ENCODE peak calls at places on chromosomes 5 and 9, in six cellular contexts. One of them, this sample, is unnamed.
A peak's percentile ranks its signal among the peaks of the same experiment; 100 is the strongest.

GRCh38 chr5:159198063-159199036 is 11.0 kb downstream of the RNF145 start:
- DNase-seq in left ventricle myocardium inferior: no peak
- DNase-seq in CD8-positive, alpha-beta memory T cell: no peak
- DNase-seq in tibial nerve: no peak
- DNase-seq in heart right ventricle: no peak
- DNase-seq in Caco-2: no peak
- DNase-seq in this sample: peak; percentile 9

GRCh38 chr9:127825319-127826051 is 22.8 kb downstream of the FPGS start:
- DNase-seq in left ventricle myocardium inferior: peak; percentile 58
- DNase-seq in tibial nerve: no peak
- DNase-seq in CD8-positive, alpha-beta memory T cell: no peak
- DNase-seq in Caco-2: no peak
- DNase-seq in heart right ventricle: peak; percentile 63
- DNase-seq in this sample: peak; percentile 34

GRCh38 chr9:95273369-95274051 is 44.0 kb downstream of the FANCC start:
- DNase-seq in Caco-2: no peak
- DNase-seq in heart right ventricle: no peak
- DNase-seq in CD8-positive, alpha-beta memory T cell: no peak
- DNase-seq in tibial nerve: no peak
- DNase-seq in left ventricle myocardium inferior: no peak
- DNase-seq in this sample: no peak

GRCh38 chr5:127002390-127002789 is 28.0 kb downstream of the MARCHF3 start:
- DNase-seq in heart right ventricle: no peak
- DNase-seq in CD8-positive, alpha-beta memory T cell: no peak
- DNase-seq in Caco-2: no peak
- DNase-seq in left ventricle myocardium inferior: no peak
- DNase-seq in tibial nerve: no peak
- DNase-seq in this sample: no peak

GRCh38 chr5:131986161-131986912 is 25.1 kb downstream of the ACSL6 start:
- DNase-seq in CD8-positive, alpha-beta memory T cell: no peak
- DNase-seq in left ventricle myocardium inferior: no peak
- DNase-seq in Caco-2: no peak
- DNase-seq in heart right ventricle: no peak
- DNase-seq in tibial nerve: no peak
- DNase-seq in this sample: no peak

GRCh38 chr5:59260973-59261372 is 632.6 kb downstream of the PDE4D start:
- DNase-seq in Caco-2: no peak
- DNase-seq in CD8-positive, alpha-beta memory T cell: no peak
- DNase-seq in heart right ventricle: no peak
- DNase-seq in left ventricle myocardium inferior: no peak
- DNase-seq in tibial nerve: no peak
- DNase-seq in this sample: no peak

GRCh38 chr5:151617841-151618710 is 26.9 kb upstream of the FAT2 start:
- DNase-seq in left ventricle myocardium inferior: no peak
- DNase-seq in heart right ventricle: no peak
- DNase-seq in CD8-positive, alpha-beta memory T cell: no peak
- DNase-seq in Caco-2: peak; percentile 63
- DNase-seq in tibial nerve: no peak
- DNase-seq in this sample: no peak

GRCh38 chr5:141872496-141873356 is 5.5 kb downstream of the PCDH1 start:
- DNase-seq in left ventricle myocardium inferior: peak; percentile 4
- DNase-seq in heart right ventricle: no peak
- DNase-seq in tibial nerve: no peak
- DNase-seq in Caco-2: no peak
- DNase-seq in CD8-positive, alpha-beta memory T cell: no peak
- DNase-seq in this sample: no peak

GRCh38 chr9:106892632-106893031 is 29.7 kb downstream of the ZNF462 start:
- DNase-seq in left ventricle myocardium inferior: no peak
- DNase-seq in CD8-positive, alpha-beta memory T cell: no peak
- DNase-seq in tibial nerve: peak; percentile 26
- DNase-seq in Caco-2: peak; percentile 90
- DNase-seq in heart right ventricle: peak; percentile 22
- DNase-seq in this sample: peak; percentile 42

GRCh38 chr9:114551750-114552685 is 35.6 kb upstream of the ATP6V1G1 start:
- DNase-seq in left ventricle myocardium inferior: no peak
- DNase-seq in Caco-2: peak; percentile 75
- DNase-seq in tibial nerve: peak; percentile 53
- DNase-seq in heart right ventricle: no peak
- DNase-seq in CD8-positive, alpha-beta memory T cell: no peak
- DNase-seq in this sample: peak; percentile 64

GRCh38 chr5:161385080-161385479 is 161.4 kb downstream of the GABRB2 start:
- DNase-seq in heart right ventricle: no peak
- DNase-seq in CD8-positive, alpha-beta memory T cell: no peak
- DNase-seq in tibial nerve: no peak
- DNase-seq in left ventricle myocardium inferior: no peak
- DNase-seq in Caco-2: no peak
- DNase-seq in this sample: no peak

GRCh38 chr9:111992523-111992922 is 95.9 kb downstream of the UGCG start:
- DNase-seq in heart right ventricle: no peak
- DNase-seq in tibial nerve: no peak
- DNase-seq in Caco-2: no peak
- DNase-seq in CD8-positive, alpha-beta memory T cell: no peak
- DNase-seq in left ventricle myocardium inferior: no peak
- DNase-seq in this sample: no peak

GRCh38 chr5:132260051-132260450 is 2.6 kb downstream of the PDLIM4 start:
- DNase-seq in Caco-2: peak; percentile 16
- DNase-seq in tibial nerve: no peak
- DNase-seq in left ventricle myocardium inferior: no peak
- DNase-seq in heart right ventricle: no peak
- DNase-seq in CD8-positive, alpha-beta memory T cell: no peak
- DNase-seq in this sample: no peak

GRCh38 chr9:127136880-127137639 is 14.6 kb upstream of the ANGPTL2 start:
- DNase-seq in CD8-positive, alpha-beta memory T cell: peak; percentile 33
- DNase-seq in left ventricle myocardium inferior: no peak
- DNase-seq in tibial nerve: no peak
- DNase-seq in heart right ventricle: no peak
- DNase-seq in Caco-2: no peak
- DNase-seq in this sample: no peak

GRCh38 chr5:146040559-146040958 is 64.8 kb downstream of the PLAC8L1 start:
- DNase-seq in Caco-2: no peak
- DNase-seq in CD8-positive, alpha-beta memory T cell: no peak
- DNase-seq in tibial nerve: no peak
- DNase-seq in heart right ventricle: peak; percentile 25
- DNase-seq in left ventricle myocardium inferior: no peak
- DNase-seq in this sample: no peak

GRCh38 chr5:171534009-171534895 is 114.8 kb downstream of the FGF18 start:
- DNase-seq in CD8-positive, alpha-beta memory T cell: no peak
- DNase-seq in left ventricle myocardium inferior: no peak
- DNase-seq in heart right ventricle: no peak
- DNase-seq in Caco-2: no peak
- DNase-seq in tibial nerve: no peak
- DNase-seq in this sample: no peak

GRCh38 chr5:51811883-51812282 is 428.6 kb downstream of the ISL1 start:
- DNase-seq in tibial nerve: no peak
- DNase-seq in heart right ventricle: no peak
- DNase-seq in left ventricle myocardium inferior: no peak
- DNase-seq in Caco-2: no peak
- DNase-seq in CD8-positive, alpha-beta memory T cell: no peak
- DNase-seq in this sample: no peak

GRCh38 chr5:72353046-72353445 is 32.9 kb downstream of the PTCD2 start:
- DNase-seq in left ventricle myocardium inferior: no peak
- DNase-seq in CD8-positive, alpha-beta memory T cell: no peak
- DNase-seq in tibial nerve: no peak
- DNase-seq in heart right ventricle: no peak
- DNase-seq in Caco-2: no peak
- DNase-seq in this sample: no peak

GRCh38 chr9:13322828-13323550 is 43.5 kb upstream of the MPDZ start:
- DNase-seq in tibial nerve: no peak
- DNase-seq in CD8-positive, alpha-beta memory T cell: no peak
- DNase-seq in heart right ventricle: no peak
- DNase-seq in Caco-2: no peak
- DNase-seq in left ventricle myocardium inferior: peak; percentile 12
- DNase-seq in this sample: no peak

GRCh38 chr9:19701991-19702390 is 86.8 kb downstream of the SLC24A2 start:
- DNase-seq in tibial nerve: no peak
- DNase-seq in heart right ventricle: no peak
- DNase-seq in left ventricle myocardium inferior: no peak
- DNase-seq in CD8-positive, alpha-beta memory T cell: no peak
- DNase-seq in Caco-2: no peak
- DNase-seq in this sample: no peak

GRCh38 chr5:72366324-72366976 is 46.3 kb downstream of the PTCD2 start:
- DNase-seq in Caco-2: peak; percentile 73
- DNase-seq in CD8-positive, alpha-beta memory T cell: no peak
- DNase-seq in left ventricle myocardium inferior: peak; percentile 46
- DNase-seq in heart right ventricle: peak; percentile 16
- DNase-seq in tibial nerve: peak; percentile 88
- DNase-seq in this sample: peak; percentile 75

GRCh38 chr9:87601175-87601574 is 103.5 kb downstream of the DAPK1 start:
- DNase-seq in Caco-2: no peak
- DNase-seq in heart right ventricle: no peak
- DNase-seq in CD8-positive, alpha-beta memory T cell: no peak
- DNase-seq in left ventricle myocardium inferior: no peak
- DNase-seq in tibial nerve: peak; percentile 19
- DNase-seq in this sample: peak; percentile 83

GRCh38 chr5:33641722-33642505 is 201.1 kb downstream of the TARS1 start:
- DNase-seq in Caco-2: no peak
- DNase-seq in tibial nerve: no peak
- DNase-seq in left ventricle myocardium inferior: no peak
- DNase-seq in CD8-positive, alpha-beta memory T cell: no peak
- DNase-seq in heart right ventricle: no peak
- DNase-seq in this sample: peak; percentile 11

GRCh38 chr5:81422671-81423070 is 28.7 kb upstream of the ACOT12 start:
- DNase-seq in heart right ventricle: no peak
- DNase-seq in Caco-2: no peak
- DNase-seq in left ventricle myocardium inferior: no peak
- DNase-seq in CD8-positive, alpha-beta memory T cell: no peak
- DNase-seq in tibial nerve: no peak
- DNase-seq in this sample: no peak

GRCh38 chr5:81427566-81427965 is 33.6 kb upstream of the ACOT12 start:
- DNase-seq in tibial nerve: no peak
- DNase-seq in CD8-positive, alpha-beta memory T cell: no peak
- DNase-seq in heart right ventricle: no peak
- DNase-seq in left ventricle myocardium inferior: no peak
- DNase-seq in Caco-2: no peak
- DNase-seq in this sample: no peak

GRCh38 chr5:81426347-81426746 is 32.4 kb upstream of the ACOT12 start:
- DNase-seq in Caco-2: no peak
- DNase-seq in heart right ventricle: no peak
- DNase-seq in tibial nerve: no peak
- DNase-seq in left ventricle myocardium inferior: no peak
- DNase-seq in CD8-positive, alpha-beta memory T cell: no peak
- DNase-seq in this sample: no peak

GRCh38 chr5:81425569-81425968 is 31.6 kb upstream of the ACOT12 start:
- DNase-seq in left ventricle myocardium inferior: no peak
- DNase-seq in Caco-2: no peak
- DNase-seq in tibial nerve: no peak
- DNase-seq in CD8-positive, alpha-beta memory T cell: no peak
- DNase-seq in heart right ventricle: no peak
- DNase-seq in this sample: peak; percentile 35

DNA sequence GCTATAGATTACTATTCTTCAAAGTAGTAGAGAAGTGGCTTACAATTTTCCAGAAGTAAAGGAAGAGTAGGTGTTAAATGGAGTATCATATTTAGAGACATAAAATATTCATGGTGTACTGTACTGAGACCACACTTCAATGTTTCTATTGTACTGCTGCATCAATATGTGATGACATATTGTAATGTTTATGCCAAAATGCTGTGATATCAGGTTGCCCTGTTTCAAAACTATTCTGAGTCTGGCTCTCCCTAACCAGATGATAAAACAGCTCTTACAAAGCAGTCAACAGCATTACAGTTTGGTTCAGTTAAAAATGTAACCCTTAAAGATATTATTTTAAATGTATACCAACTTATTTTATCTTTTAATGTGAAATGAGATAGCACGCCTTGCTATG is 30.8 kb upstream of the ACOT12 start:
- DNase-seq in CD8-positive, alpha-beta memory T cell: no peak
- DNase-seq in Caco-2: no peak
- DNase-seq in left ventricle myocardium inferior: no peak
- DNase-seq in tibial nerve: no peak
- DNase-seq in heart right ventricle: no peak
- DNase-seq in this sample: no peak
- H3K4me1 ChIP-seq in CD8-positive, alpha-beta memory T cell: no peaks in the 10 kb centered on the region
- H3K4me1 ChIP-seq in Caco-2: peaks cover 19% of the 10 kb centered on the region
- H3K4me1 ChIP-seq in left ventricle myocardium inferior: peaks cover 24% of the 10 kb centered on the region
- H3K4me1 ChIP-seq in tibial nerve: peaks cover 46% of the 10 kb centered on the region
- H3K4me1 ChIP-seq in heart right ventricle: peaks cover 10% of the 10 kb centered on the region
- H3K4me1 ChIP-seq in this sample: no peaks in the 10 kb centered on the region

GRCh38 chr9:6676254-6676928 is 30.9 kb upstream of the GLDC start:
- DNase-seq in tibial nerve: no peak
- DNase-seq in left ventricle myocardium inferior: no peak
- DNase-seq in Caco-2: no peak
- DNase-seq in heart right ventricle: no peak
- DNase-seq in CD8-positive, alpha-beta memory T cell: no peak
- DNase-seq in this sample: no peak

GRCh38 chr9:6681147-6681956 is 35.8 kb upstream of the GLDC start:
- DNase-seq in left ventricle myocardium inferior: peak; percentile 97
- DNase-seq in Caco-2: peak; percentile 97
- DNase-seq in heart right ventricle: peak; percentile 97
- DNase-seq in CD8-positive, alpha-beta memory T cell: peak; percentile 95
- DNase-seq in tibial nerve: peak; percentile 92
- DNase-seq in this sample: peak; percentile 99

GRCh38 chr9:6681957-6682501 is 36.5 kb upstream of the GLDC start:
- DNase-seq in heart right ventricle: no peak
- DNase-seq in Caco-2: no peak
- DNase-seq in left ventricle myocardium inferior: no peak
- DNase-seq in CD8-positive, alpha-beta memory T cell: no peak
- DNase-seq in tibial nerve: no peak
- DNase-seq in this sample: no peak

GRCh38 chr9:6677803-6678202 is 32.3 kb upstream of the GLDC start:
- DNase-seq in CD8-positive, alpha-beta memory T cell: no peak
- DNase-seq in heart right ventricle: no peak
- DNase-seq in left ventricle myocardium inferior: no peak
- DNase-seq in tibial nerve: no peak
- DNase-seq in Caco-2: no peak
- DNase-seq in this sample: no peak

DNA sequence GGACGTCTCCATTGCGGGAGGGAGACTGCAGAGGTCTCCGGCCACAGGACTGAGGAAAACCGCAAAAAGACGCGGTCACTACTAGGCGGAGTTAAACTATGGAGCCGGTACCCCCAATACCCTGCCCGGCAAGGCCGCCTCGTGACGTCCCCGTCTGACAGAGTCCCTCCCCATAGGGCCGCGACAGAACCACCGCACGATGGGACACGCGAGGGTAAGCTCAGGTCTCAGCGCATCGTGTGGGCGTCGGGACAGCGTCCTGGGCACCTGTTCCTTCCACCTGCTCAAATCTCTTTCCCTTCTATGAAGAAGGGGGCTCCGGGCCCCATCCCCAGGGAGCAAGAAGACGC is 35.2 kb upstream of the GLDC start:
- DNase-seq in Caco-2: peak; percentile 84
- DNase-seq in CD8-positive, alpha-beta memory T cell: peak; percentile 82
- DNase-seq in left ventricle myocardium inferior: peak; percentile 58
- DNase-seq in heart right ventricle: peak; percentile 68
- DNase-seq in tibial nerve: peak; percentile 41
- DNase-seq in this sample: no peak
- H3K4me3 ChIP-seq in Caco-2: peak overlapping the region; percentile 48
- H3K4me3 ChIP-seq in CD8-positive, alpha-beta memory T cell: peak overlapping the region; percentile 97
- H3K4me3 ChIP-seq in left ventricle myocardium inferior: peak overlapping the region; percentile 80
- H3K4me3 ChIP-seq in heart right ventricle: peak overlapping the region; percentile 61
- H3K4me3 ChIP-seq in tibial nerve: peak overlapping the region; percentile 89
- H3K4me3 ChIP-seq in this sample: peak overlapping the region; percentile 37

GRCh38 chr9:129607026-129607397 is 13.9 kb downstream of the C9orf50 start:
- DNase-seq in left ventricle myocardium inferior: no peak
- DNase-seq in heart right ventricle: no peak
- DNase-seq in Caco-2: no peak
- DNase-seq in tibial nerve: no peak
- DNase-seq in CD8-positive, alpha-beta memory T cell: no peak
- DNase-seq in this sample: no peak
- H3K4me1 ChIP-seq in left ventricle myocardium inferior: peaks cover 55% of the 10 kb centered on the region
- H3K4me1 ChIP-seq in heart right ventricle: peaks cover 41% of the 10 kb centered on the region
- H3K4me1 ChIP-seq in Caco-2: peaks cover 19% of the 10 kb centered on the region
- H3K4me1 ChIP-seq in tibial nerve: peaks cover 64% of the 10 kb centered on the region
- H3K4me1 ChIP-seq in CD8-positive, alpha-beta memory T cell: peaks cover 38% of the 10 kb centered on the region
- H3K4me1 ChIP-seq in this sample: peaks cover 4% of the 10 kb centered on the region

GRCh38 chr5:177309351-177310191 is 2.1 kb downstream of the MXD3 start:
- DNase-seq in Caco-2: peak; percentile 83
- DNase-seq in tibial nerve: no peak
- DNase-seq in heart right ventricle: peak; percentile 54
- DNase-seq in left ventricle myocardium inferior: peak; percentile 66
- DNase-seq in CD8-positive, alpha-beta memory T cell: peak; percentile 81
- DNase-seq in this sample: peak; percentile 83
- H3K4me3 ChIP-seq in Caco-2: no peak overlapping the region
- H3K4me3 ChIP-seq in tibial nerve: no peak overlapping the region
- H3K4me3 ChIP-seq in heart right ventricle: no peak overlapping the region
- H3K4me3 ChIP-seq in left ventricle myocardium inferior: no peak overlapping the region
- H3K4me3 ChIP-seq in CD8-positive, alpha-beta memory T cell: no peak overlapping the region
- H3K4me3 ChIP-seq in this sample: no peak overlapping the region